ENCODE peak calls at places on chromosomes 1 and 21, in four cellular contexts. One of them, this sample, is unnamed.

GRCh38 chr21:16522512-16522911 is 792.7 kb downstream of the USP25 start:
- DNase-seq in GM12878: no peak
- DNase-seq in K562: no peak
- DNase-seq in endothelial cell of umbilical vein: no peak
- DNase-seq in this sample: peak

GRCh38 chr1:24236170-24237045 is 49.3 kb upstream of the IFNLR1 start:
- DNase-seq in GM12878: no peak
- DNase-seq in K562: no peak
- DNase-seq in endothelial cell of umbilical vein: no peak
- DNase-seq in this sample: peak

GRCh38 chr1:30611741-30612309 is 111.6 kb downstream of the MATN1 start:
- DNase-seq in GM12878: no peak
- DNase-seq in K562: no peak
- DNase-seq in endothelial cell of umbilical vein: no peak
- DNase-seq in this sample: no peak

GRCh38 chr1:38006008-38006828 is 904 bp upstream of the FHL3 start:
- DNase-seq in GM12878: no peak
- DNase-seq in K562: no peak
- DNase-seq in endothelial cell of umbilical vein: no peak
- DNase-seq in this sample: no peak

GRCh38 chr1:207495816-207496792 is at the start of gene CR1:
- DNase-seq in GM12878: no peak
- DNase-seq in K562: peak
- DNase-seq in endothelial cell of umbilical vein: no peak
- DNase-seq in this sample: no peak

GRCh38 chr21:26070822-26071425 is 99.6 kb downstream of the APP start:
- DNase-seq in GM12878: no peak
- DNase-seq in K562: no peak
- DNase-seq in endothelial cell of umbilical vein: peak
- DNase-seq in this sample: peak

GRCh38 chr1:241579434-241579833 is 47.3 kb downstream of the KMO start:
- DNase-seq in GM12878: no peak
- DNase-seq in K562: no peak
- DNase-seq in endothelial cell of umbilical vein: no peak
- DNase-seq in this sample: no peak

GRCh38 chr1:101291562-101292035 is 54.8 kb downstream of the S1PR1 start:
- DNase-seq in GM12878: no peak
- DNase-seq in K562: no peak
- DNase-seq in endothelial cell of umbilical vein: peak
- DNase-seq in this sample: peak

GRCh38 chr1:162302246-162302645 is 74.4 kb downstream of the SPATA46 start:
- DNase-seq in GM12878: no peak
- DNase-seq in K562: no peak
- DNase-seq in endothelial cell of umbilical vein: no peak
- DNase-seq in this sample: no peak

GRCh38 chr21:38965241-38965640 is 159.5 kb downstream of the ETS2 start:
- DNase-seq in GM12878: no peak
- DNase-seq in K562: no peak
- DNase-seq in endothelial cell of umbilical vein: no peak
- DNase-seq in this sample: peak

GRCh38 chr1:7290971-7291970 is 479.8 kb upstream of the VAMP3 start:
- DNase-seq in GM12878: no peak
- DNase-seq in K562: no peak
- DNase-seq in endothelial cell of umbilical vein: no peak
- DNase-seq in this sample: peak

GRCh38 chr21:37783016-37783415 is 133.2 kb downstream of the KCNJ6 start:
- DNase-seq in GM12878: no peak
- DNase-seq in K562: no peak
- DNase-seq in endothelial cell of umbilical vein: no peak
- DNase-seq in this sample: peak

GRCh38 chr1:156033011-156033410 is 12.3 kb upstream of the SSR2 start:
- DNase-seq in GM12878: no peak
- DNase-seq in K562: no peak
- DNase-seq in endothelial cell of umbilical vein: peak
- DNase-seq in this sample: peak

GRCh38 chr1:21640653-21641052 is 28.5 kb downstream of the RAP1GAP start:
- DNase-seq in GM12878: no peak
- DNase-seq in K562: no peak
- DNase-seq in endothelial cell of umbilical vein: no peak
- DNase-seq in this sample: no peak

GRCh38 chr1:230167419-230167852 is 100.4 kb downstream of the GALNT2 start:
- DNase-seq in GM12878: peak
- DNase-seq in K562: peak
- DNase-seq in endothelial cell of umbilical vein: peak
- DNase-seq in this sample: peak

GRCh38 chr1:157040802-157041201 is 4.7 kb downstream of the ARHGEF11 start:
- DNase-seq in GM12878: no peak
- DNase-seq in K562: no peak
- DNase-seq in endothelial cell of umbilical vein: peak
- DNase-seq in this sample: peak

GRCh38 chr1:20440785-20441200 is 45.2 kb downstream of the CAMK2N1 start:
- DNase-seq in GM12878: no peak
- DNase-seq in K562: peak
- DNase-seq in endothelial cell of umbilical vein: peak
- DNase-seq in this sample: peak

GRCh38 chr1:101073836-101074235 is 48.3 kb upstream of the DPH5 start:
- DNase-seq in GM12878: no peak
- DNase-seq in K562: no peak
- DNase-seq in endothelial cell of umbilical vein: no peak
- DNase-seq in this sample: no peak

DNA sequence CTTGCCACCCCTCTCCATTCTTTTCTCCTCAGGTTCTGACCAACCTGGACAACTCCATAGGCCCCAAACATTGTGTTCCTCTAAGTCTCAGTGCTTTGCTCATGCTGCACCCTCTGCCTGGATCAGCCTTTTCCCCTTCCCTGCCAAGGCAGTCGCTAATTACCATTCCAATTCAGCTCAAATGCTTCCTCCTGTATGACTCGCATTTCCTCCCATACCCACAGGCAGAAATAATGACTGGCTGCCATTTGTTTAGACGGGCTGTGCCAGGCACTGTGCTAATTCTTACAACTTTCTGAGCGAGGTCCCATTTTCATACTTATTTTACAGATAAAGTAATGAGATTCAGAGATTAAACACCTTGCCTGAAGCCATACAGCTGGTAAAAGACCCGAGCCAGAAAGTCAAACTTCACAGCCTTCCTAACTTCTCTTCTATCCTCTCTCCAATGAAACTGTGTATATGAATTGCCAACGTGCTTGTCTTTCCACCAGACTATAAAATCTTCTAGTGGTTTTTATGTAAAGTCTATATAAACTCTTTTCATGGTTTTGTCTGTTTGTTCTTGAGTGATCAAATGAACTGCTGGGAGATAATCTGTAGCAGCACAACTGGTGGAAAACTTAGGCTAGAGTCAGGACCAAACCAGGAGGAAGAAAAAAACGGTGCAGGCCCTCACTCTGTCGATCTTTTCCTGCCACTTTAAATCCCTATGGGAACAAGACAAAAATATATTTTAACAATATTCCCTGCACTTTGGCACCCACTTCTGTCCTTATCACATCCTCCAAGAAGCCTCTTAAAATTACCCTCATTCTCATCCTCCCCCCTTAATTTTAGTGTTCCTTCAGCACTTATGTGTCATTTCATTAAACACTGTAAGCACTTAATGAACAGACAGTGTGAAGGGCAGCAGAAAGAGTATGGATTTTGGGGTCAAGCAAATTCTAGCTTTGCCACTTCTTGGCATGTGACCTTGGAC is 33.7 kb downstream of the RAB3B start:
- DNase-seq in GM12878: no peak
- DNase-seq in K562: no peak
- DNase-seq in endothelial cell of umbilical vein: peak
- DNase-seq in this sample: peak
- TF ChIP-seq FOS in GM12878: no peak
- TF ChIP-seq FOS in K562: no peak
- TF ChIP-seq FOS in endothelial cell of umbilical vein: peak
- TF ChIP-seq FOS in this sample: no peak

GRCh38 chr1:202259705-202260104 is 66.1 kb downstream of the LGR6 start:
- DNase-seq in GM12878: no peak
- DNase-seq in K562: no peak
- DNase-seq in endothelial cell of umbilical vein: no peak
- DNase-seq in this sample: no peak

GRCh38 chr1:202251424-202252256 is 58.0 kb downstream of the LGR6 start:
- DNase-seq in GM12878: no peak
- DNase-seq in K562: no peak
- DNase-seq in endothelial cell of umbilical vein: no peak
- DNase-seq in this sample: no peak

GRCh38 chr1:202252271-202252670 is 58.7 kb downstream of the LGR6 start:
- DNase-seq in GM12878: no peak
- DNase-seq in K562: no peak
- DNase-seq in endothelial cell of umbilical vein: no peak
- DNase-seq in this sample: no peak

GRCh38 chr1:202254454-202255252 is 61.1 kb downstream of the LGR6 start:
- DNase-seq in GM12878: no peak
- DNase-seq in K562: no peak
- DNase-seq in endothelial cell of umbilical vein: no peak
- DNase-seq in this sample: peak

DNA sequence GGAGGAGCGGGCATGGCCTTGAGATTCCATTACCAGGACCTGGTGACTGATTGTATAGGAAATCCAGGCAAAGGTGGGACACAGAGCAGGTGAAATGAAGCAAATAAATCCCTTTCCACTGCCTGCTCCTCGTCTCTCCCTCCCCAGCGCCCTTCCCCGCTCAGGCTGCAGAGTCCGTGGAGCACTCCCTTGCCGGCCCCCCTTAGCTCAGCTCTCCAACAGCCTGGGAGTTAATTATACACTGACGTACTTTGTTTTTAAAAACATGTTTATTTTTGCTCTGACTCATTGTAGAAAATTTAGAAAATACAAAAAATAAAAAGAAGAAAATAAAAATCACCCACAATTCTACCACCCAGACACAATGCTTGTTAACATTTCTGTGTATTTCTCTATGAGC is 61.7 kb downstream of the LGR6 start:
- DNase-seq in GM12878: no peak
- DNase-seq in K562: no peak
- DNase-seq in endothelial cell of umbilical vein: no peak
- DNase-seq in this sample: peak
- TF ChIP-seq FOS in GM12878: no peak
- TF ChIP-seq FOS in K562: no peak
- TF ChIP-seq FOS in endothelial cell of umbilical vein: no peak
- TF ChIP-seq FOS in this sample: no peak

GRCh38 chr1:180278791-180279432 is 48.8 kb downstream of the LHX4 start:
- DNase-seq in GM12878: no peak
- DNase-seq in K562: no peak
- DNase-seq in endothelial cell of umbilical vein: peak
- DNase-seq in this sample: peak
- TF ChIP-seq FOS in GM12878: no peak
- TF ChIP-seq FOS in K562: no peak
- TF ChIP-seq FOS in endothelial cell of umbilical vein: no peak
- TF ChIP-seq FOS in this sample: no peak

GRCh38 chr1:247371801-247372259 is 40.2 kb upstream of the ZNF496 start:
- DNase-seq in GM12878: no peak
- DNase-seq in K562: no peak
- DNase-seq in endothelial cell of umbilical vein: no peak
- DNase-seq in this sample: no peak

GRCh38 chr1:247376659-247377058 is 39.3 kb upstream of the NLRP3 start:
- DNase-seq in GM12878: no peak
- DNase-seq in K562: no peak
- DNase-seq in endothelial cell of umbilical vein: no peak
- DNase-seq in this sample: no peak

GRCh38 chr1:247370786-247371732 is 39.4 kb upstream of the ZNF496 start:
- DNase-seq in GM12878: no peak
- DNase-seq in K562: no peak
- DNase-seq in endothelial cell of umbilical vein: no peak
- DNase-seq in this sample: peak

GRCh38 chr1:247375747-247376146 is 40.2 kb upstream of the NLRP3 start:
- DNase-seq in GM12878: no peak
- DNase-seq in K562: no peak
- DNase-seq in endothelial cell of umbilical vein: no peak
- DNase-seq in this sample: no peak

DNA sequence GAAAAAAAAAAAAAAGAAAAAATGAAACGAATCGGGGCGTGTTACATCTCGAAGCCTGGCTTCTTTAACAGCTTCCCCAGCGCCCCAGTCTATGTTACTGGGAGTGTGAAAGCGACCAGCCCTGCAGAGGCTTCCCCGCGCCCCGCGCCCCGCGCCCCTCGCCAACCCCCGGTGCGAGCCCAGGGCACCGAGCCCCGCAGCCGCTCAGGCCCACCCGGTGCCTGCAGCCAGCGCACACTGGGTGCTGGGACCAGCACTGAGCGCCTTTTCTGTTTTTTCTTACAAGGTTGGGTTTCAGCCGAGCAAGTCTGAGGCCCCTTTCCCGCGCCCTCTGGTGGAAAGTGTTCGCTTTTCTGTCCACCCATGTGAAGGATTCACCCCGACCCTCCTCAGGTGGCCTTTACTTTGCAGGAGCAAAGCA is 42.1 kb upstream of the ZNF496 start:
- DNase-seq in GM12878: no peak
- DNase-seq in K562: peak
- DNase-seq in endothelial cell of umbilical vein: peak
- DNase-seq in this sample: peak
- TF ChIP-seq FOS in GM12878: no peak
- TF ChIP-seq FOS in K562: no peak
- TF ChIP-seq FOS in endothelial cell of umbilical vein: no peak
- TF ChIP-seq FOS in this sample: no peak

DNA sequence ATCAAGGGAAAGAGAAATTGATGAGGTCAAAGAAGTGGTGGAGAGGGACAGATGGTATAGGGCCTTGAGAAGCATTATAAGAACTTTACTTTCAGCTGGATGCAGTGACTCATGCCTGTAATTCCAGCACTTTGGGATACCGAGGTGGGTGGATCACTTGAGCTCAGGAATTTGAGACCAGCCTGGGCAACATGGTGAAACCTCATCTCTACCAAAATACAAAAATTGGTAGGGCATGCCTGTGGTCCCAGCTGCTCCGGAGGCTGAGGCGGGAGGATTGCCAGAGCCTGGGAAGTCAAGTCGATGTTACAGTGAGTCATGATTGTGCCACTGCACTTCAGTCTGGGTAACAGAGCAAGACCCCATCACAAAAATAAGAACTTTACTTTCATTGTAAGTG is 5.7 kb downstream of the TMEM50A start:
- DNase-seq in GM12878: no peak
- DNase-seq in K562: no peak
- DNase-seq in endothelial cell of umbilical vein: no peak
- DNase-seq in this sample: peak
- TF ChIP-seq FOS in GM12878: no peak
- TF ChIP-seq FOS in K562: no peak
- TF ChIP-seq FOS in endothelial cell of umbilical vein: no peak
- TF ChIP-seq FOS in this sample: no peak

GRCh38 chr1:27519341-27520258 is 29.6 kb upstream of the WASF2 start:
- DNase-seq in GM12878: no peak
- DNase-seq in K562: no peak
- DNase-seq in endothelial cell of umbilical vein: no peak
- DNase-seq in this sample: no peak
- TF ChIP-seq FOS in GM12878: no peak
- TF ChIP-seq FOS in K562: no peak
- TF ChIP-seq FOS in endothelial cell of umbilical vein: no peak
- TF ChIP-seq FOS in this sample: no peak

This sample was measured in IMR-90.